ENCODE peak calls at places on chromosomes 6 and 20, in six cellular contexts. S, P, L, Y, O and W are unnamed samples.
A peak's percentile ranks its signal among the peaks of the same experiment; 100 is the strongest.

GRCh38 chr6:112128208-112128607 is 40.8 kb downstream of the FAM229B start:
- DNase-seq in P (no peak), L (no peak), O (no peak), S (no peak), Y (no peak), W (no peak)

GRCh38 chr6:3646616-3647362 is 104.7 kb downstream of the PXDC1 start:
- DNase-seq in P (no peak), O (no peak), S (no peak), Y (no peak), L (no peak), W (peak; percentile 29)

GRCh38 chr6:111985202-111985731 is 68.6 kb upstream of the CCN6 start:
- DNase-seq in Y (peak; percentile 95), O (peak; percentile 11), L (peak; percentile 85), P (no peak), S (peak; percentile 79), W (peak; percentile 49)

GRCh38 chr20:6663751-6664388 is 103.6 kb upstream of the BMP2 start:
- DNase-seq in O (no peak), Y (peak; percentile 46), S (no peak), P (no peak), L (no peak), W (no peak)

GRCh38 chr6:99490608-99491007 is 24.6 kb downstream of the USP45 start:
- DNase-seq in S (no peak), O (no peak), L (no peak), Y (no peak), P (no peak), W (no peak)

GRCh38 chr20:50142812-50143211 is 10.7 kb downstream of the PEDS1 start:
- DNase-seq in L (no peak), S (peak; percentile 93), Y (no peak), O (no peak), P (no peak), W (no peak)

GRCh38 chr6:39896701-39897100 is 37.6 kb downstream of the MOCS1 start:
- DNase-seq in S (no peak), O (no peak), Y (no peak), L (no peak), P (no peak), W (no peak)

GRCh38 chr20:62345681-62346370 is 21.3 kb downstream of the LAMA5 start:
- DNase-seq in P (no peak), S (no peak), O (no peak), L (no peak), Y (no peak), W (no peak)

GRCh38 chr20:57620274-57620990 is at the start of gene ZBP1:
- DNase-seq in O (no peak), L (no peak), S (no peak), P (no peak), Y (no peak), W (peak; percentile 68)

GRCh38 chr6:89315199-89315598 is at the start of gene GABRR2:
- DNase-seq in O (no peak), Y (no peak), P (no peak), L (no peak), S (no peak), W (no peak)

GRCh38 chr20:13105071-13105470 is 96.3 kb downstream of the SPTLC3 start:
- DNase-seq in Y (no peak), O (no peak), S (no peak), L (no peak), P (no peak), W (no peak)

GRCh38 chr6:135722679-135723078 is 128.8 kb upstream of the PDE7B start:
- DNase-seq in S (no peak), O (no peak), L (peak; percentile 90), Y (peak; percentile 96), P (no peak), W (peak; percentile 49)

GRCh38 chr20:21323640-21324039 is 20.5 kb downstream of the XRN2 start:
- DNase-seq in Y (peak; percentile 94), P (no peak), S (no peak), L (peak; percentile 75), O (no peak), W (no peak)

GRCh38 chr6:63904844-63905243 is 269.2 kb downstream of the PHF3 start:
- DNase-seq in Y (peak; percentile 85), L (peak; percentile 95), S (no peak), P (no peak), O (no peak), W (no peak)

GRCh38 chr20:9390441-9390840 is 123.9 kb upstream of the LAMP5 start:
- DNase-seq in S (no peak), L (no peak), O (no peak), P (no peak), Y (peak; percentile 28), W (no peak)